ENCODE peak calls at places on chromosomes 1 and 21, in ten cellular contexts. W is BJ, H is thoracic aorta, D is body of pancreas, S is fibroblast of lung, L is H1, U is lung, A is gastrocnemius medialis, B is astrocyte, J is Panc1. C is an unnamed sample.

GRCh38 chr1:200893411-200893901 is 1.2 kb upstream of the INAVA start:
- DNase-seq in U (no peak), B (no peak), D (no peak), H (no peak), A (no peak), J (no peak), S (no peak), W (no peak), L (no peak), C (no peak)

GRCh38 chr1:187383366-187383765 is 554.6 kb downstream of the PLA2G4A start:
- DNase-seq in S (no peak), A (no peak), H (no peak), J (no peak), L (no peak), W (no peak), B (no peak), U (no peak), D (no peak), C (no peak)

GRCh38 chr1:220544901-220545303 is 17.0 kb downstream of the MARK1 start:
- DNase-seq in W (no peak), L (no peak), J (no peak), A (no peak), S (peak), D (no peak), H (no peak), U (peak), B (no peak), C (no peak)

GRCh38 chr1:54980528-54981241 is at the start of gene TMEM61:
- DNase-seq in S (no peak), L (no peak), B (no peak), A (no peak), D (peak), W (no peak), J (no peak), U (no peak), H (no peak), C (no peak)

GRCh38 chr1:170967042-170967910 is 31.9 kb downstream of the MROH9 start:
- DNase-seq in J (peak), B (peak), L (no peak), A (no peak), H (no peak), W (peak), D (peak), U (no peak), S (peak), C (no peak)

GRCh38 chr21:28084951-28085350 is 907.7 kb downstream of the LTN1 start:
- DNase-seq in J (no peak), B (no peak), A (no peak), S (peak), U (no peak), L (no peak), D (no peak), W (no peak), H (no peak), C (no peak)

GRCh38 chr1:112869895-112870294 is 86.1 kb downstream of the SLC16A1 start:
- DNase-seq in H (no peak), U (no peak), L (no peak), A (no peak), W (no peak), B (no peak), S (no peak), J (no peak), D (no peak), C (no peak)

GRCh38 chr1:224498574-224499170 is 64.1 kb upstream of the WDR26 start:
- DNase-seq in L (peak), B (peak), J (peak), U (no peak), A (no peak), H (no peak), W (no peak), S (peak), D (peak), C (no peak)

GRCh38 chr21:40151611-40152010 is 284.4 kb downstream of the PCP4 start:
- DNase-seq in A (no peak), H (no peak), B (no peak), W (no peak), S (no peak), L (no peak), U (no peak), D (no peak), J (no peak), C (no peak)

GRCh38 chr1:31811605-31812004 is 4.2 kb downstream of the SPOCD1 start:
- DNase-seq in L (no peak), S (peak), W (no peak), H (no peak), A (no peak), B (peak), U (no peak), J (no peak), D (no peak), C (no peak)

GRCh38 chr1:6922096-6922931 is 137.1 kb downstream of the CAMTA1 start:
- DNase-seq in B (peak), D (peak), H (peak), W (peak), U (no peak), J (no peak), A (peak), S (peak), L (no peak), C (no peak)

GRCh38 chr1:118209648-118210047 is 24.6 kb upstream of the SPAG17 start:
- DNase-seq in H (no peak), D (no peak), S (no peak), U (no peak), W (no peak), L (no peak), A (no peak), B (no peak), J (no peak), C (no peak)

GRCh38 chr1:68231627-68232303 is 558 bp downstream of the WLS start:
- DNase-seq in U (peak), B (peak), W (no peak), J (no peak), D (peak), H (peak), S (peak), L (no peak), A (peak), C (peak)

GRCh38 chr1:8815582-8816285 is 1.7 kb downstream of the RERE start:
- DNase-seq in B (peak), A (no peak), U (no peak), D (no peak), H (no peak), L (no peak), S (peak), J (no peak), W (no peak), C (peak)

GRCh38 chr1:1197188-1197500 is 9.2 kb downstream of the TNFRSF18 start:
- DNase-seq in H (no peak), U (no peak), D (no peak), S (no peak), L (no peak), W (no peak), B (no peak), J (no peak), A (no peak), C (no peak)

GRCh38 chr1:6645022-6645421 is 20.4 kb downstream of the THAP3 start:
- DNase-seq in U (no peak), D (no peak), H (no peak), L (no peak), J (no peak), S (no peak), W (no peak), A (no peak), B (no peak), C (no peak)

GRCh38 chr1:19407494-19408096 is 77.7 kb downstream of the CAPZB start:
- DNase-seq in L (no peak), B (no peak), H (no peak), J (no peak), W (no peak), D (no peak), U (no peak), S (no peak), A (no peak), C (no peak)

GRCh38 chr1:161784963-161785362 is 18.8 kb downstream of the ATF6 start:
- DNase-seq in S (no peak), L (no peak), U (no peak), A (no peak), D (no peak), J (no peak), W (no peak), H (no peak), B (no peak), C (no peak)

GRCh38 chr1:233459968-233460367 is 132.4 kb downstream of the MAP3K21 start:
- DNase-seq in B (peak), J (no peak), S (no peak), W (no peak), H (no peak), U (no peak), D (no peak), A (no peak), L (no peak), C (no peak)

GRCh38 chr1:22952694-22953391 is 19.8 kb downstream of the LACTBL1 start:
- DNase-seq in D (no peak), S (no peak), H (no peak), W (no peak), A (no peak), U (no peak), J (no peak), L (no peak), B (no peak), C (no peak)

GRCh38 chr21:43021756-43022600 is 47.6 kb downstream of the PKNOX1 start:
- DNase-seq in A (no peak), U (no peak), J (no peak), L (no peak), S (no peak), B (no peak), H (no peak), W (no peak), D (no peak), C (no peak)

GRCh38 chr1:17405898-17406759 is 33.3 kb downstream of the RCC2 start:
- DNase-seq in W (no peak), A (no peak), H (no peak), L (peak), B (peak), D (peak), J (peak), S (peak), U (peak), C (no peak)

GRCh38 chr1:156025873-156026272 is 5.1 kb upstream of the SSR2 start:
- DNase-seq in W (no peak), H (no peak), D (peak), A (no peak), L (peak), S (peak), U (peak), B (peak), J (no peak), C (no peak)

GRCh38 chr1:21295059-21295401 is 4.8 kb upstream of the ECE1 start:
- DNase-seq in U (no peak), D (no peak), H (no peak), A (no peak), J (no peak), L (no peak), W (no peak), S (no peak), B (peak), C (no peak)

GRCh38 chr1:15330028-15330427 is 79.7 kb upstream of the EFHD2 start:
- DNase-seq in U (no peak), J (no peak), D (no peak), B (no peak), L (no peak), H (no peak), W (no peak), S (no peak), A (no peak), C (no peak)

GRCh38 chr1:15326691-15327530 is 79.9 kb downstream of the FHAD1 start:
- DNase-seq in S (peak), D (no peak), J (no peak), L (no peak), U (no peak), W (peak), A (no peak), H (no peak), B (peak), C (no peak)

GRCh38 chr1:15328245-15328784 is 81.3 kb downstream of the FHAD1 start:
- DNase-seq in W (no peak), D (no peak), J (no peak), L (no peak), A (no peak), U (no peak), S (peak), B (no peak), H (no peak), C (no peak)

GRCh38 chr1:15329481-15329815 is 80.2 kb upstream of the EFHD2 start:
- DNase-seq in W (no peak), L (no peak), H (no peak), B (no peak), D (no peak), J (no peak), S (no peak), A (no peak), U (no peak), C (no peak)

GRCh38 chr1:15328785-15329480 is 80.8 kb upstream of the EFHD2 start:
- DNase-seq in W (no peak), L (no peak), U (no peak), B (peak), D (peak), J (no peak), S (peak), H (no peak), A (peak), C (no peak)
- TF ChIP-seq CTCF in W (peak), L (no peak), U (no peak), B (no peak), D (no peak), J (no peak), S (peak), H (peak), A (no peak), C (peak)

GRCh38 chr1:245041058-245041698 is 113.6 kb upstream of the KIF26B start:
- DNase-seq in B (no peak), W (no peak), L (no peak), A (no peak), S (no peak), J (no peak), H (no peak), U (no peak), D (no peak), C (no peak)
- TF ChIP-seq CTCF in B (no peak), W (no peak), L (no peak), A (no peak), S (no peak), J (peak), H (no peak), U (no peak), D (no peak), C (no peak)

GRCh38 chr1:202276920-202277319 is 64.8 kb downstream of the UBE2T start:
- DNase-seq in L (no peak), W (no peak), H (no peak), D (no peak), A (no peak), U (no peak), J (no peak), B (no peak), S (no peak), C (no peak)

GRCh38 chr1:202275061-202275770 is 66.5 kb downstream of the UBE2T start:
- DNase-seq in W (no peak), U (no peak), A (no peak), D (no peak), L (no peak), S (no peak), J (no peak), B (no peak), H (no peak), C (no peak)

GRCh38 chr1:202276081-202276715 is 65.5 kb downstream of the UBE2T start:
- DNase-seq in A (no peak), W (no peak), H (no peak), B (no peak), D (no peak), L (no peak), J (no peak), U (no peak), S (no peak), C (no peak)

GRCh38 chr1:202272446-202272845 is 69.3 kb downstream of the UBE2T start:
- DNase-seq in J (no peak), H (no peak), L (no peak), U (no peak), D (no peak), S (no peak), W (no peak), B (no peak), A (no peak), C (no peak)

DNA sequence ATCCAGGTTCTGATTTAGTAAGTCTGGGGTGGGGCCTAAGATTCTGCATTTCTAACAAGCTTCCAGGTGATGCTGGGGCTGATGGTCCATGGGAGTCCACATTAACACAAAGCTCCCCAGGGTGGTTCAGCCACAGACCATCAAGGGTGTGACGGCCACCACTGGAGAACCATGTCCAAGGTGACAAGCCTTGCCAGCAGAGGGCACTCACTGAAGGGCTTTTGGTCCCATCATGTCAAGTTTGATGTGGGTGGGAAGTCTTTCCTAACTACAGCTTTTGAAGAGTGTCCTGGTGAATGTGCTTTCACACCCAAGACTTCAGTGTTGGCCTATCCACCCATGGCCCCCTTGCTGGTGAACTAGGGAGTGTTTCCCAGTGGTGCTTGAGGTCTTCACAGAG is 67.1 kb downstream of the UBE2T start:
- DNase-seq in B (no peak), W (no peak), A (no peak), U (no peak), H (no peak), L (no peak), S (no peak), D (no peak), J (no peak), C (no peak)
- TF ChIP-seq CTCF in B (no peak), W (peak), A (no peak), U (peak), H (no peak), L (peak), S (peak), D (no peak), J (peak), C (peak)

GRCh38 chr1:24641646-24642151 is 1.4 kb upstream of the SRRM1 start:
- DNase-seq in J (no peak), H (no peak), U (peak), W (no peak), A (peak), S (peak), B (peak), L (no peak), D (peak), C (peak)

GRCh38 chr1:24639881-24640280 is 3.2 kb upstream of the SRRM1 start:
- DNase-seq in U (no peak), W (no peak), J (no peak), D (no peak), L (no peak), A (no peak), B (no peak), S (no peak), H (no peak), C (no peak)

GRCh38 chr1:24643362-24644346 is 552 bp downstream of the SRRM1 start:
- DNase-seq in H (no peak), W (no peak), B (no peak), L (no peak), A (no peak), D (peak), S (no peak), J (no peak), U (peak), C (no peak)

GRCh38 chr1:24640288-24640687 is 2.8 kb upstream of the SRRM1 start:
- DNase-seq in L (no peak), H (no peak), S (no peak), D (peak), W (no peak), A (no peak), U (no peak), B (no peak), J (no peak), C (no peak)

DNA sequence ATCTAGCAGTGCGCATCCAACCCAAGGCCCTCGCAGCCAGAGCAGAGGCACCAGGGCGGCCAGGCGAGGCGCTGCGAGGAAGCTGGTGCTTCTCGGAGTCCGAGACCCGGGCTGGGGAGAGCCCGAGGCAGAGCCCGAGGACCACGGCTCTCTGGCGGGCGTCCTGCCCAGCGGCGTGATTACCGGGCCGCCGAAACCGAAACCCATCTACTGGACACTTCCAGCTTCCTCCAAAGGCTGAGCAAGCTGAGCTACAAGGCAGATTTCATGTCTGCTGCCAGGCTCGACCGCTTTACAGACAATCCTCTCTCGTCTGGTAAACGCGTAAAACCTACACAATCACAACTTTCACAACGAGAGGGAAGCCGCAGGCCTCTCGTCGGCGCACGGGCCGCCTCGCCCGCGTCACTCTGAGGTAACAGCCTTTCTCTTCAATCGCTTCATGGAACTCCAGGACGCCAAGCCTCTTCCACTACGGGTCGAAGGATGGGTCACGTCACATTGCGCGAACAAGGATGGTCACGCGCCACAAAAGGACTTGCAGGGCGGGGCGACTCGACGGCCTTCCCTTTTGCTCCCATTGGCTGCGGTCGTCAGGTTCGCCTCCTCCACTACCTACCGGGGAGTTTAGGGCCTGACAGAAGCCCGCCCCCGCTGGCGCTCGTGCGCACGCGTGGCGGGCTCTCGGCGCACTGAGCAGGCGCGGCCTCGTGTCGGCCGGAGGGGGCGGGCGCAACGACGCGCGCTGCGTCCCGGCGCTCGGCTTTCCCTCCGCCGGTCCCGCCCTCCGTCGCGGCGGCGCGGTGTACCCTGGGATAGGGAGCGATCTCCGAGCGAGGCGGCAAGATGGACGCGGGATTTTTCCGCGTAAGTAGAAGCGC is at the start of gene SRRM1:
- DNase-seq in B (peak), U (peak), W (peak), L (peak), A (peak), D (peak), J (peak), H (peak), S (peak), C (peak)
- TF ChIP-seq CTCF in B (no peak), U (no peak), W (peak), L (no peak), A (no peak), D (no peak), J (no peak), H (peak), S (peak), C (no peak)

DNA sequence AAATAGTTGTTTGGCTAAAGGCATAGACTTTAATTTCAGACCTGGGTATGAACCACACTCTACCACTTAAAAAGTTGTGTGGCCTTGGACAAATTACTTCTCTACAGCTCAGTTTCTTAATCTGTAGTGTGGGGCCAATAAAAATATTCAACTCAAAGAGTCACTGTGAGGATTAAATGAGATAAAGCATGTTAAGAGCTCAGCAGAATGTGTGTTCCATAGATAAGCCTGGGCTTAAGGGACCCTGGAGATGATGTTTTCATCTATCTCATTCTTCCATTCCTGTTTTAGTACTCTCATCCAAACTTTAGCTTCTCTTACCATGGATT is 17.7 kb downstream of the S100A10 start:
- DNase-seq in L (no peak), J (no peak), U (no peak), A (no peak), B (no peak), H (no peak), D (no peak), S (no peak), W (no peak), C (no peak)
- TF ChIP-seq CTCF in L (no peak), J (no peak), U (no peak), A (no peak), B (no peak), H (no peak), D (no peak), S (no peak), W (no peak), C (no peak)

GRCh38 chr1:166166701-166167394 is at the start of gene FAM78B:
- DNase-seq in A (peak), J (no peak), L (no peak), W (no peak), D (peak), H (no peak), S (peak), U (peak), B (peak), C (peak)
- TF ChIP-seq CTCF in A (peak), J (peak), L (peak), W (no peak), D (no peak), H (peak), S (no peak), U (no peak), B (no peak), C (no peak)

GRCh38 chr1:63843884-63844283 is 70.1 kb downstream of the ROR1 start:
- DNase-seq in S (no peak), W (no peak), U (no peak), J (no peak), A (no peak), B (no peak), D (no peak), L (no peak), H (no peak), C (peak)
- TF ChIP-seq CTCF in S (no peak), W (no peak), U (no peak), J (peak), A (no peak), B (no peak), D (no peak), L (peak), H (no peak), C (no peak)

C was measured in esophagus muscularis mucosa.